ENCODE peak calls at places on chromosomes 6 and 20, in ten cellular contexts. G, S, O, F, T, E, Q, N, K and J are unnamed samples.

GRCh38 chr6:112318505-112318904 is 28.6 kb upstream of the RFPL4B start:
- DNase-seq in F (no peak), N (no peak), E (no peak), Q (no peak), T (no peak), O (no peak), K (no peak), S (no peak), G (no peak), J (no peak)

GRCh38 chr6:85405175-85405852 is 44.6 kb upstream of the NT5E start:
- DNase-seq in Q (no peak), K (no peak), F (no peak), E (no peak), N (no peak), O (peak), T (peak), G (peak), S (peak), J (no peak)

GRCh38 chr20:2515203-2515602 is 6.5 kb upstream of the ZNF343 start:
- DNase-seq in K (no peak), Q (peak), O (peak), F (no peak), S (peak), T (no peak), E (no peak), G (no peak), N (peak), J (no peak)

GRCh38 chr6:138577151-138577915 is 78.0 kb upstream of the NHSL1 start:
- DNase-seq in T (no peak), N (no peak), S (no peak), E (no peak), G (no peak), F (no peak), K (no peak), O (no peak), Q (no peak), J (no peak)

GRCh38 chr20:58497076-58497665 is 18.0 kb downstream of the APCDD1L start:
- DNase-seq in F (no peak), O (no peak), T (no peak), E (no peak), K (no peak), N (no peak), Q (no peak), G (no peak), S (no peak), J (no peak)

GRCh38 chr20:3011752-3012151 is 31.7 kb upstream of the GNRH2 start:
- DNase-seq in O (no peak), Q (no peak), E (no peak), N (no peak), T (no peak), K (no peak), F (no peak), S (no peak), G (no peak), J (no peak)

GRCh38 chr6:109945091-109945490 is 33.0 kb upstream of the GPR6 start:
- DNase-seq in G (no peak), T (no peak), S (no peak), Q (no peak), O (no peak), K (no peak), E (no peak), N (no peak), F (no peak), J (no peak)

GRCh38 chr6:25446815-25447569 is 167.8 kb downstream of the CARMIL1 start:
- DNase-seq in O (no peak), F (no peak), N (no peak), G (no peak), K (no peak), Q (no peak), S (no peak), E (no peak), T (no peak), J (no peak)

GRCh38 chr6:147950623-147950987 is 392.0 kb upstream of the SASH1 start:
- DNase-seq in T (no peak), Q (peak), G (peak), K (no peak), E (no peak), S (no peak), O (peak), N (no peak), F (no peak), J (peak)

GRCh38 chr20:32681175-32682084 is 7.7 kb upstream of the C20orf203 start:
- DNase-seq in Q (no peak), S (no peak), E (no peak), K (no peak), F (no peak), T (no peak), O (no peak), N (peak), G (peak), J (no peak)

GRCh38 chr6:80217799-80218198 is 111.3 kb downstream of the BCKDHB start:
- DNase-seq in G (no peak), E (no peak), T (no peak), S (peak), K (no peak), F (no peak), N (no peak), Q (no peak), O (no peak), J (no peak)

GRCh38 chr6:110348956-110349565 is 9.1 kb downstream of the METTL24 start:
- DNase-seq in O (no peak), N (no peak), G (no peak), E (no peak), Q (no peak), S (no peak), K (no peak), F (no peak), T (no peak), J (no peak)

GRCh38 chr6:100881707-100882040 is 545 bp upstream of the ASCC3 start:
- DNase-seq in O (peak), S (peak), Q (peak), G (no peak), N (no peak), T (no peak), E (no peak), F (no peak), K (no peak), J (no peak)

GRCh38 chr20:6637160-6637579 is 130.3 kb upstream of the BMP2 start:
- DNase-seq in Q (no peak), T (no peak), O (no peak), G (no peak), N (no peak), E (no peak), K (no peak), S (no peak), F (no peak), J (no peak)

GRCh38 chr6:111423960-111424846 is 58.8 kb downstream of the REV3L start:
- DNase-seq in E (no peak), K (peak), O (no peak), Q (peak), G (peak), T (no peak), F (no peak), N (no peak), S (peak), J (peak)

GRCh38 chr6:90027004-90027403 is 132.7 kb downstream of the GJA10 start:
- DNase-seq in N (no peak), K (no peak), G (no peak), Q (no peak), O (no peak), S (no peak), F (no peak), T (no peak), E (no peak), J (no peak)

GRCh38 chr6:169862464-169863148 is 111.2 kb downstream of the ERMARD start:
- DNase-seq in K (no peak), N (no peak), F (no peak), T (no peak), O (no peak), S (no peak), G (no peak), E (no peak), Q (no peak), J (no peak)

GRCh38 chr6:15280023-15280422 is 34.2 kb downstream of the JARID2 start:
- DNase-seq in T (peak), Q (peak), F (no peak), K (no peak), G (peak), O (peak), E (no peak), S (peak), N (no peak), J (no peak)

GRCh38 chr6:91142154-91142553 is 555.3 kb upstream of the MAP3K7 start:
- DNase-seq in S (no peak), F (no peak), N (no peak), Q (no peak), K (no peak), G (no peak), T (no peak), E (no peak), O (no peak), J (peak)

GRCh38 chr6:35955521-35955920 is 34.6 kb upstream of the SRPK1 start:
- DNase-seq in K (no peak), G (no peak), Q (no peak), S (no peak), F (no peak), T (no peak), E (no peak), O (no peak), N (no peak), J (no peak)

GRCh38 chr6:26613717-26614683 is 17.2 kb downstream of the ABT1 start:
- DNase-seq in S (no peak), E (no peak), G (no peak), K (peak), T (no peak), F (peak), Q (no peak), O (peak), N (no peak), J (no peak)

GRCh38 chr6:169975701-169976100 is 224.3 kb downstream of the ERMARD start:
- DNase-seq in Q (no peak), N (no peak), E (no peak), S (no peak), O (no peak), K (peak), T (no peak), F (no peak), G (no peak), J (no peak)

GRCh38 chr6:55875420-55875819 is at the start of gene BMP5:
- DNase-seq in N (no peak), G (peak), Q (peak), T (no peak), S (no peak), F (no peak), K (no peak), E (no peak), O (no peak), J (no peak)

GRCh38 chr20:10596726-10597125 is 77.1 kb downstream of the JAG1 start:
- DNase-seq in Q (peak), G (peak), F (no peak), T (peak), S (peak), O (peak), N (no peak), K (no peak), E (peak), J (peak)

GRCh38 chr20:62955519-62956386 is 3.2 kb downstream of the SLC17A9 start:
- DNase-seq in S (no peak), N (peak), Q (no peak), O (no peak), K (peak), T (peak), E (no peak), G (no peak), F (peak), J (no peak)

GRCh38 chr6:18058429-18058828 is 64.0 kb downstream of the NHLRC1 start:
- DNase-seq in G (no peak), K (no peak), Q (no peak), E (no peak), N (no peak), F (no peak), O (no peak), T (no peak), S (no peak), J (no peak)

GRCh38 chr6:14074723-14075503 is 42.7 kb upstream of the CD83 start:
- DNase-seq in G (peak), F (no peak), O (peak), Q (peak), E (no peak), K (no peak), T (no peak), S (peak), N (no peak), J (peak)

GRCh38 chr6:166529571-166529970 is 56.9 kb downstream of the RAMACL start:
- DNase-seq in S (no peak), F (no peak), O (no peak), E (no peak), K (no peak), G (peak), Q (peak), T (no peak), N (no peak), J (no peak)

GRCh38 chr6:166933396-166933795 is 23.0 kb downstream of the RNASET2 start:
- DNase-seq in T (no peak), S (no peak), F (no peak), N (no peak), O (no peak), Q (no peak), E (no peak), G (no peak), K (no peak), J (no peak)

GRCh38 chr6:31208506-31208905 is 38.0 kb upstream of the POU5F1 start:
- DNase-seq in O (no peak), T (peak), G (no peak), E (no peak), S (no peak), K (no peak), N (no peak), Q (no peak), F (no peak), J (no peak)

GRCh38 chr6:165662671-165663282 is at the start of gene PDE10A:
- DNase-seq in O (peak), Q (peak), E (no peak), F (no peak), G (peak), S (peak), T (no peak), N (no peak), K (peak), J (peak)

GRCh38 chr6:127069659-127070279 is 48.7 kb upstream of the RSPO3 start:
- DNase-seq in G (peak), T (peak), Q (peak), N (no peak), S (peak), F (no peak), E (no peak), K (no peak), O (peak), J (peak)

GRCh38 chr6:7146079-7146828 is 38.5 kb downstream of the RREB1 start:
- DNase-seq in T (peak), K (peak), S (peak), G (peak), N (peak), E (no peak), Q (peak), O (peak), F (peak), J (peak)

GRCh38 chr20:31758521-31758920 is 19.4 kb downstream of the TPX2 start:
- DNase-seq in K (no peak), T (no peak), G (no peak), N (no peak), E (no peak), O (no peak), S (no peak), F (no peak), Q (no peak), J (no peak)

GRCh38 chr20:13525225-13525940 is 113.3 kb downstream of the TASP1 start:
- DNase-seq in T (peak), G (peak), Q (peak), N (no peak), K (no peak), F (no peak), E (peak), S (peak), O (peak), J (peak)
- H3K4me3 ChIP-seq in T (no peak), G (no peak), Q (no peak), N (no peak), K (no peak), F (no peak), E (no peak), S (no peak), O (no peak), J (no peak)

GRCh38 chr6:9455794-9456193 is 959.1 kb downstream of the TFAP2A start:
- DNase-seq in G (no peak), T (no peak), S (no peak), E (no peak), Q (no peak), O (no peak), F (no peak), K (no peak), N (no peak), J (no peak)
- H3K4me3 ChIP-seq in G (no peak), T (no peak), S (no peak), E (no peak), Q (no peak), O (no peak), F (no peak), K (no peak), N (no peak), J (no peak)

DNA sequence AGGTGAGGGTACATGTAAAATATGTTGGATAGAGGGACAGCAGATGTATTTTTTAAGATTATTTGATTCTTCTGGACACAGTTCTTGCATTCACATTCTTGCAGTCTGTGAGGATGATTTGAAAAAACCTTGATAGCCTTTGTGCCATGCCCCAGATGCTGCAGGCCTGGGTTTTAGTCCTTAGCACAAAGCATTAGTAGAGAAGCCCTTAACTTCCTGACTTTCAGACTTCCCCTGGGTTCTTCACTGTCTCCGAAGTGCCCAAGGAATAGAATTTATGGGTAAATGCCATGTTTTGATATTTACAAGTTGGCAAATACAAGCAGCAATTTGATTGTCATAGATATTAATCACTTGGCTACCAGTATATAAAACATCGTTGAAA is 67.6 kb upstream of the SUPT3H start:
- DNase-seq in G (no peak), T (no peak), Q (no peak), S (no peak), F (no peak), N (no peak), E (no peak), K (no peak), O (no peak), J (no peak)
- H3K4me3 ChIP-seq in G (no peak), T (no peak), Q (peak), S (no peak), F (peak), N (no peak), E (no peak), K (no peak), O (peak), J (no peak)

GRCh38 chr20:1184260-1184637 is 532 bp downstream of the TMEM74B start:
- DNase-seq in N (no peak), K (no peak), S (no peak), T (no peak), O (no peak), G (no peak), F (no peak), E (no peak), Q (no peak), J (no peak)
- H3K4me3 ChIP-seq in N (no peak), K (no peak), S (no peak), T (peak), O (no peak), G (no peak), F (peak), E (no peak), Q (no peak), J (no peak)